ENCODE peak calls at places on chromosomes 2 and 18, in four cellular contexts. D is K562, F is ovary, Y is right cardiac atrium. M is an unnamed sample.

GRCh38 chr2:21966139-21966538 is 842.4 kb downstream of the TDRD15 start:
- DNase-seq in F (no peak), Y (no peak), D (no peak), M (no peak)

GRCh38 chr2:119435148-119435952 is 3.7 kb downstream of the TMEM37 start:
- DNase-seq in D (no peak), F (no peak), Y (no peak), M (no peak)

GRCh38 chr2:5394223-5394622 is 298.0 kb upstream of the SOX11 start:
- DNase-seq in D (no peak), F (no peak), Y (no peak), M (no peak)

GRCh38 chr2:120224735-120225548 is 1.7 kb upstream of the TMEM185B start:
- DNase-seq in Y (no peak), F (no peak), D (no peak), M (peak)

GRCh38 chr2:232927793-232928563 is 57.9 kb downstream of the SNORC start:
- DNase-seq in Y (no peak), F (no peak), D (peak), M (no peak)

GRCh38 chr18:14922031-14922430 is 174.1 kb downstream of the ANKRD30B start:
- DNase-seq in D (no peak), F (no peak), Y (no peak), M (no peak)

GRCh38 chr2:190359896-190360376 is 16.5 kb downstream of the INPP1 start:
- DNase-seq in D (no peak), Y (peak), F (peak), M (peak)

GRCh38 chr18:681985-682384 is 24.5 kb downstream of the TYMS start:
- DNase-seq in F (no peak), Y (no peak), D (no peak), M (no peak)

GRCh38 chr2:240231838-240232244 is 91.4 kb upstream of the OTOS start:
- DNase-seq in D (no peak), F (peak), Y (no peak), M (peak)

GRCh38 chr18:13615432-13615861 is 110.9 kb downstream of the FAM210A start:
- DNase-seq in D (no peak), F (no peak), Y (no peak), M (no peak)

GRCh38 chr2:74668087-74668486 is 14.0 kb downstream of the SEMA4F start:
- DNase-seq in D (no peak), F (no peak), Y (no peak), M (no peak)

GRCh38 chr2:213688129-213688528 is 403.9 kb downstream of the SPAG16 start:
- DNase-seq in Y (no peak), D (no peak), F (no peak), M (no peak)

GRCh38 chr18:58579561-58580047 is 49.3 kb downstream of the ALPK2 start:
- DNase-seq in F (no peak), D (no peak), Y (no peak), M (no peak)

DNA sequence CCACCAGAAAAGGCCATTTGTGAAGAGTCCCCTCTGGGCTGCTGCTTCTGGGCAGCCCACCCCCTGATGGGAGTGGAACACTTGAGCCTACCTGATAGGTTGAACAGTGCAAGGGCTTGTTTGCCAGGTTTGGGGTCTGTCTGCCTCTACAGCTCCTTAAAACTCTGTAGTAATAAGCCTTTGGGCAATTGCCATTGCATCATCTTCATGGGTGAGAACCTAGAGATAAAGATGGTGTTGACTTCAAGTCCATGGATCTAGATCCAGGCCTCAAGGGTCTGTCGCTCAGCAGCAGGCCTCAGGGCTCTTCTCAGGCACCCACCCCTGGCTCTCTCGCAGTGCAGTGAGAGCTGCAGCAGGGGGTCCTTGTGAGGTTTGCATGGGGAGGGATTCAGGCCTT is 47.1 kb upstream of the MCFD2 start:
- DNase-seq in Y (no peak), F (no peak), D (no peak), M (peak)
- H3K27ac ChIP-seq in Y (no peak), F (no peak), D (no peak), M (no peak)

DNA sequence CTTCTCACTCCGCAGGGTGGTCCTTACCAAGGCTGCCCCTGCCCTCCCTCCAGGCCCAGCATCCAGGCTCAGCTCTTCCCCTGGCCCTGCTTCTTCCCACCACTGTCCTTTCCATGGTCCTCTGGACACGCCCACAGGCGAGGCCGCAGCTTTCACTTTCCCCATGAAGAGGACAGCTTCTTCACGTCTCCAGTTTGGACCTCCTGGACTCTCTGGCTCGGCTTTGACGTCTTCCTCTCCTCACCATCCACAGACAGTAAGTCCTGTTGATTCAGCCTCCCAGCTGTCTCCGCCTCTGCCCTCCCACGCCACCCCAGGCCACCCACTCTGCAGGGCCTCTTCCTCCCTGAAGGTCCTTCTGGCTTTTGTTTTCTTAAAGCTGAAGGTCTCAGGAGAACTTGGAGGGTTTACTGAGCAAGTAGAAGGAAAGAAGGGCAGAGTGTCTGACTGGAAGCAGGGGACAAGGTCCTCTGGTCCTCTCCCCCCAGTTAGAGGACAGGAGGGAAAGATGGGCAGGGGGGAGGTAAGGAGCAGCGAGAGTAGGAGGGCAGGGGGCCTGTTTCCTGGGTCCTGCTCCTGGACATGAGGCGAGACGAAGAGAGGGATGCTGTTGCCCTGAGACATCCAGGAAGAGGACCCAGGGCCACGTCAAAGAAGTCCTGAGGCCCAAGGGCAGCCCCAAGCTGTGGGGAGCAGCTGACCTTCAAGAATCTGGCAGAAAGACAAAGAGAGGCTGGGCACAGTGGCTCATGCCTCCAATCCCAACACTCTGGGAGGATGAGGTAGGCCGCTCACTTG is 24.7 kb upstream of the NMUR1 start:
- DNase-seq in D (no peak), Y (peak), F (peak), M (peak)
- H3K4me3 ChIP-seq in D (no peak), Y (no peak), F (peak), M (peak)

GRCh38 chr2:19503915-19504314 is 145.5 kb upstream of the OSR1 start:
- DNase-seq in F (no peak), Y (no peak), D (no peak), M (no peak)
- H3K27ac ChIP-seq in F (no peak), Y (no peak), D (no peak), M (no peak)

GRCh38 chr2:8251291-8251690 is 430.6 kb upstream of the ID2 start:
- DNase-seq in Y (no peak), F (no peak), D (no peak), M (no peak)

GRCh38 chr2:8249769-8250168 is 432.1 kb upstream of the ID2 start:
- DNase-seq in Y (no peak), D (no peak), F (no peak), M (no peak)

GRCh38 chr2:8247905-8248622 is 433.8 kb upstream of the ID2 start:
- DNase-seq in F (no peak), Y (no peak), D (no peak), M (no peak)

GRCh38 chr2:8248623-8248957 is 433.3 kb upstream of the ID2 start:
- DNase-seq in D (no peak), Y (no peak), F (no peak), M (no peak)

GRCh38 chr2:8249191-8249590 is 432.7 kb upstream of the ID2 start:
- DNase-seq in D (no peak), Y (peak), F (no peak), M (peak)
- H3K4me3 ChIP-seq in D (no peak), Y (no peak), F (no peak), M (no peak)

GRCh38 chr2:203809991-203810510 is 57.5 kb upstream of the CTLA4 start:
- DNase-seq in F (no peak), Y (no peak), D (no peak), M (no peak)

GRCh38 chr2:203809084-203809521 is 58.5 kb upstream of the CTLA4 start:
- DNase-seq in F (no peak), D (no peak), Y (no peak), M (no peak)

GRCh38 chr2:203813684-203814083 is 53.9 kb upstream of the CTLA4 start:
- DNase-seq in Y (no peak), D (no peak), F (no peak), M (no peak)

GRCh38 chr2:203812294-203813221 is 55.0 kb upstream of the CTLA4 start:
- DNase-seq in D (no peak), F (no peak), Y (no peak), M (no peak)

GRCh38 chr2:203811491-203812221 is 55.9 kb upstream of the CTLA4 start:
- DNase-seq in Y (peak), F (no peak), D (no peak), M (peak)
- H3K27ac ChIP-seq in Y (no peak), F (no peak), D (no peak), M (no peak)

GRCh38 chr2:226434702-226435101 is 364.9 kb downstream of the IRS1 start:
- DNase-seq in F (no peak), Y (no peak), D (no peak), M (no peak)
- H3K4me3 ChIP-seq in F (no peak), Y (no peak), D (no peak), M (no peak)

DNA sequence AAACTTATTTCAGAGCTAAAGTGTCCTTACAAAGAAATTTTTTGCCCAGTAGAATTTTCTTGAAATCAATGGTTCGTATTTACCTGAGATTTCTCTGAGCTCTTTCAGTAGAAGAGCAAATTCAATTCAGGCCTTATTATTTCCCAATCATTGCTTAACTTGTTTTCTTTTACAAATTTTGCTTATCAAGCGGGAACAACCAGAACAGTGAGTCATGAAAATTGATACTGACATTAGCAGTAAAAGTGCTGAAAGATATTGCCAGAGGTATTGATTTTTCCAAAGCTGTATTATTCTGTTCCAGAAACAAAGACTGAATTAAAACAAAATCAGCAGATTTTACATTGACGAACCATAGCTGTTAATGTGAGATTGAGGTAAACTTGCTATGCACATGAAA is 10.1 kb upstream of the RIOK3 start:
- DNase-seq in D (no peak), F (no peak), Y (no peak), M (no peak)
- H3K27ac ChIP-seq in D (no peak), F (no peak), Y (no peak), M (no peak)

DNA sequence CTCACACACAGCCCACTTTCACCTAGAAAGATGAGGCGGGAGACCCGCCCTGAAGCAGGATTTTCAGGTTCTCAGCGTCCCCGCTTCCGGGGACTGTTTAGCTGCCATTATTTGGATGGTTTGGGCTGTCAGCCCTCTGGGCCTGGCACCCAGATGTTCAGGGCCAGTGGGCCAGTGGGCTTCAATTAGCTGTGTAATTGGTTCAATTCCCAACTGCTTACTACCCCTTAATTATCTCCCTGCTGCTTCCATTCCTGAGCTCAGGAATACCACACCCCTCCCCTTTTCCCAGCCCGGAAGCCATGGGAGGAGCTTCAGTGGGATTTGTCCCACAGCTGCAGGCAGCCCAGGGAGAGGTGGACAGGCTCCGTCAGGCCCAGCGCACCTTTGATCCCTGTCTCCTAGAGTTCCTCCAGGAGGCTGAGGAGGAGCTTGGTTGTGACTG is 114.1 kb upstream of the MYCN start:
- DNase-seq in Y (no peak), F (no peak), D (no peak), M (no peak)
- H3K4me3 ChIP-seq in Y (no peak), F (no peak), D (no peak), M (peak)

GRCh38 chr2:32787207-32787606 is 159.4 kb downstream of the TTC27 start:
- DNase-seq in Y (no peak), D (no peak), F (no peak), M (no peak)
- H3K27ac ChIP-seq in Y (no peak), D (no peak), F (no peak), M (no peak)

DNA sequence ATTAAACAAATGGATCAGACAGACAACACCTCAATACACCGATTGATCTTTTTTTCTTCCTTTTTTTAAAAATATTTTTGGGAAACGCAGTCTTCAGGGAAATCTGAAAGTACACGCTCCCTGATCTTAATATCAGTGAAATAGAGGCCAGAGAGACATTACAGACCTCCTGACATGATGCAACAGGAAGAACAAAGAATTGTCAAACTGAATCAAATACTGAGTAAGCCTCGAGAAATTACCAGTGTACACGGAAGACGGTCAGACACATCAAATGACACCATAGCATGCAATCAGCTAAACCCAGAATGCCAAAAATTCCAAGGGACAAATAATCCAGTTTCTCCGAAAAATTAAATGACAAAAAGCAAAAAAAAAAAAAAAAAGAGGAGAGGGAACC is 80.2 kb upstream of the NFU1 start:
- DNase-seq in Y (no peak), D (no peak), F (no peak), M (no peak)
- H3K4me3 ChIP-seq in Y (no peak), D (no peak), F (no peak), M (no peak)